ENCODE peak calls at places on chromosomes 16 and 17, in eight cellular contexts. One of them, this sample, is unnamed.

GRCh38 chr16:54282202-54282922 is 4.2 kb downstream of the IRX3 start:
- DNase-seq in activated CD8-positive, alpha-beta T cell treated with anti-CD3 and anti-CD28 coated beads for 36 hours: peak; percentile 56
- DNase-seq in endodermal cell: peak; percentile 90
- DNase-seq in COLO829: no peak
- DNase-seq in neural progenitor cell: peak; percentile 86
- DNase-seq in choroid plexus epithelial cell: peak; percentile 41
- DNase-seq in ureter: no peak
- DNase-seq in naive thymus-derived CD8-positive, alpha-beta T cell: no peak
- DNase-seq in this sample: no peak

GRCh38 chr16:17578921-17579876 is 108.4 kb upstream of the XYLT1 start:
- DNase-seq in activated CD8-positive, alpha-beta T cell treated with anti-CD3 and anti-CD28 coated beads for 36 hours: peak; percentile 71
- DNase-seq in endodermal cell: peak; percentile 95
- DNase-seq in COLO829: peak; percentile 55
- DNase-seq in neural progenitor cell: peak; percentile 88
- DNase-seq in choroid plexus epithelial cell: peak; percentile 79
- DNase-seq in ureter: peak; percentile 76
- DNase-seq in naive thymus-derived CD8-positive, alpha-beta T cell: peak; percentile 53
- DNase-seq in this sample: peak; percentile 69

GRCh38 chr16:89320717-89321501 is 103.4 kb downstream of the ZNF778 start:
- DNase-seq in activated CD8-positive, alpha-beta T cell treated with anti-CD3 and anti-CD28 coated beads for 36 hours: no peak
- DNase-seq in endodermal cell: peak; percentile 81
- DNase-seq in COLO829: no peak
- DNase-seq in neural progenitor cell: peak; percentile 67
- DNase-seq in choroid plexus epithelial cell: peak; percentile 55
- DNase-seq in ureter: no peak
- DNase-seq in naive thymus-derived CD8-positive, alpha-beta T cell: no peak
- DNase-seq in this sample: no peak

GRCh38 chr17:55549140-55549539 is 37.9 kb upstream of the SMIM36 start:
- DNase-seq in activated CD8-positive, alpha-beta T cell treated with anti-CD3 and anti-CD28 coated beads for 36 hours: no peak
- DNase-seq in endodermal cell: peak; percentile 77
- DNase-seq in COLO829: no peak
- DNase-seq in neural progenitor cell: peak; percentile 56
- DNase-seq in choroid plexus epithelial cell: peak; percentile 24
- DNase-seq in ureter: no peak
- DNase-seq in naive thymus-derived CD8-positive, alpha-beta T cell: no peak
- DNase-seq in this sample: no peak

GRCh38 chr16:4987580-4988374 is 29.6 kb downstream of the SEC14L5 start:
- DNase-seq in activated CD8-positive, alpha-beta T cell treated with anti-CD3 and anti-CD28 coated beads for 36 hours: peak; percentile 7
- DNase-seq in endodermal cell: peak; percentile 80
- DNase-seq in COLO829: no peak
- DNase-seq in neural progenitor cell: peak; percentile 40
- DNase-seq in choroid plexus epithelial cell: no peak
- DNase-seq in ureter: no peak
- DNase-seq in naive thymus-derived CD8-positive, alpha-beta T cell: no peak
- DNase-seq in this sample: no peak

GRCh38 chr16:27972500-27972899 is 91.0 kb downstream of the GSG1L start:
- DNase-seq in activated CD8-positive, alpha-beta T cell treated with anti-CD3 and anti-CD28 coated beads for 36 hours: peak; percentile 76
- DNase-seq in endodermal cell: peak; percentile 81
- DNase-seq in COLO829: peak; percentile 42
- DNase-seq in neural progenitor cell: peak; percentile 76
- DNase-seq in choroid plexus epithelial cell: peak; percentile 57
- DNase-seq in ureter: no peak
- DNase-seq in naive thymus-derived CD8-positive, alpha-beta T cell: peak; percentile 6
- DNase-seq in this sample: peak; percentile 32

GRCh38 chr17:44522883-44523671 is 19.9 kb upstream of the GPATCH8 start:
- DNase-seq in activated CD8-positive, alpha-beta T cell treated with anti-CD3 and anti-CD28 coated beads for 36 hours: peak; percentile 87
- DNase-seq in endodermal cell: peak; percentile 98
- DNase-seq in COLO829: no peak
- DNase-seq in neural progenitor cell: peak; percentile 55
- DNase-seq in choroid plexus epithelial cell: peak; percentile 80
- DNase-seq in ureter: peak; percentile 78
- DNase-seq in naive thymus-derived CD8-positive, alpha-beta T cell: peak; percentile 15
- DNase-seq in this sample: peak; percentile 65

GRCh38 chr16:885391-885790 is 84.9 kb upstream of the GNG13 start:
- DNase-seq in activated CD8-positive, alpha-beta T cell treated with anti-CD3 and anti-CD28 coated beads for 36 hours: no peak
- DNase-seq in endodermal cell: no peak
- DNase-seq in COLO829: no peak
- DNase-seq in neural progenitor cell: no peak
- DNase-seq in choroid plexus epithelial cell: no peak
- DNase-seq in ureter: no peak
- DNase-seq in naive thymus-derived CD8-positive, alpha-beta T cell: no peak
- DNase-seq in this sample: no peak

GRCh38 chr16:79307214-79307613 is 293.3 kb downstream of the MAF start:
- DNase-seq in activated CD8-positive, alpha-beta T cell treated with anti-CD3 and anti-CD28 coated beads for 36 hours: no peak
- DNase-seq in endodermal cell: no peak
- DNase-seq in COLO829: no peak
- DNase-seq in neural progenitor cell: no peak
- DNase-seq in choroid plexus epithelial cell: no peak
- DNase-seq in ureter: no peak
- DNase-seq in naive thymus-derived CD8-positive, alpha-beta T cell: no peak
- DNase-seq in this sample: peak; percentile 79

GRCh38 chr17:66701462-66701861 is 133.5 kb upstream of the CACNG5 start:
- DNase-seq in activated CD8-positive, alpha-beta T cell treated with anti-CD3 and anti-CD28 coated beads for 36 hours: no peak
- DNase-seq in endodermal cell: no peak
- DNase-seq in COLO829: no peak
- DNase-seq in neural progenitor cell: no peak
- DNase-seq in choroid plexus epithelial cell: no peak
- DNase-seq in ureter: no peak
- DNase-seq in naive thymus-derived CD8-positive, alpha-beta T cell: no peak
- DNase-seq in this sample: no peak

GRCh38 chr16:69930117-69930776 is 20.9 kb upstream of the CLEC18A start:
- DNase-seq in activated CD8-positive, alpha-beta T cell treated with anti-CD3 and anti-CD28 coated beads for 36 hours: peak; percentile 66
- DNase-seq in endodermal cell: peak; percentile 88
- DNase-seq in COLO829: peak; percentile 40
- DNase-seq in neural progenitor cell: peak; percentile 87
- DNase-seq in choroid plexus epithelial cell: peak; percentile 72
- DNase-seq in ureter: no peak
- DNase-seq in naive thymus-derived CD8-positive, alpha-beta T cell: peak; percentile 19
- DNase-seq in this sample: no peak

This sample was measured in sigmoid colon.